ENCODE peak calls at places on chromosomes 5 and 9, in four cellular contexts. Y, K, W and M are unnamed samples. For H3K27me3, the result is how much of the 10 kb centered on the place peaks cover.

GRCh38 chr9:33125441-33125840 is 41.7 kb downstream of the B4GALT1 start:
- DNase-seq in Y (no peak), K (no peak), W (no peak), M (no peak)

GRCh38 chr9:13142776-13143175 is 136.7 kb downstream of the MPDZ start:
- DNase-seq in Y (no peak), K (no peak), W (no peak), M (no peak)

GRCh38 chr5:35672995-35673394 is 55.3 kb downstream of the SPEF2 start:
- DNase-seq in Y (no peak), K (no peak), W (no peak), M (no peak)

GRCh38 chr9:113955076-113955752 is 79.1 kb downstream of the ZNF618 start:
- DNase-seq in Y (no peak), K (no peak), W (peak), M (no peak)

GRCh38 chr5:61132559-61132958 is 29.7 kb downstream of the SMIM15 start:
- DNase-seq in Y (no peak), K (no peak), W (peak), M (no peak)

GRCh38 chr5:145936401-145937131 is at the start of gene SH3RF2:
- DNase-seq in Y (peak), K (peak), W (peak), M (peak)

GRCh38 chr5:57094753-57095683 is 78.8 kb upstream of the GPBP1 start:
- DNase-seq in Y (peak), K (peak), W (no peak), M (no peak)

GRCh38 chr9:114098021-114098659 is 952 bp downstream of the KIF12 start:
- DNase-seq in Y (peak), K (no peak), W (no peak), M (peak)

GRCh38 chr9:38680827-38681226 is 39.1 kb downstream of the FAM240B start:
- DNase-seq in Y (no peak), K (no peak), W (no peak), M (no peak)

GRCh38 chr5:104355350-104355749 is 792.8 kb upstream of the NUDT12 start:
- DNase-seq in Y (no peak), K (no peak), W (no peak), M (no peak)

GRCh38 chr5:171927345-171927941 is 79.0 kb downstream of the FBXW11 start:
- DNase-seq in Y (no peak), K (no peak), W (no peak), M (no peak)
- TF ChIP-seq CTCF in Y (no peak), K (peak), W (peak), M (peak)

GRCh38 chr5:150487199-150488061 is 20.5 kb upstream of the NDST1 start:
- DNase-seq in Y (peak), K (no peak), W (no peak), M (peak)

GRCh38 chr5:150490296-150490669 is 17.6 kb upstream of the NDST1 start:
- DNase-seq in Y (no peak), K (no peak), W (no peak), M (no peak)

GRCh38 chr5:150488519-150489357 is 19.2 kb upstream of the NDST1 start:
- DNase-seq in Y (no peak), K (no peak), W (no peak), M (no peak)

GRCh38 chr5:150490754-150491153 is 17.2 kb upstream of the NDST1 start:
- DNase-seq in Y (no peak), K (no peak), W (no peak), M (no peak)

DNA sequence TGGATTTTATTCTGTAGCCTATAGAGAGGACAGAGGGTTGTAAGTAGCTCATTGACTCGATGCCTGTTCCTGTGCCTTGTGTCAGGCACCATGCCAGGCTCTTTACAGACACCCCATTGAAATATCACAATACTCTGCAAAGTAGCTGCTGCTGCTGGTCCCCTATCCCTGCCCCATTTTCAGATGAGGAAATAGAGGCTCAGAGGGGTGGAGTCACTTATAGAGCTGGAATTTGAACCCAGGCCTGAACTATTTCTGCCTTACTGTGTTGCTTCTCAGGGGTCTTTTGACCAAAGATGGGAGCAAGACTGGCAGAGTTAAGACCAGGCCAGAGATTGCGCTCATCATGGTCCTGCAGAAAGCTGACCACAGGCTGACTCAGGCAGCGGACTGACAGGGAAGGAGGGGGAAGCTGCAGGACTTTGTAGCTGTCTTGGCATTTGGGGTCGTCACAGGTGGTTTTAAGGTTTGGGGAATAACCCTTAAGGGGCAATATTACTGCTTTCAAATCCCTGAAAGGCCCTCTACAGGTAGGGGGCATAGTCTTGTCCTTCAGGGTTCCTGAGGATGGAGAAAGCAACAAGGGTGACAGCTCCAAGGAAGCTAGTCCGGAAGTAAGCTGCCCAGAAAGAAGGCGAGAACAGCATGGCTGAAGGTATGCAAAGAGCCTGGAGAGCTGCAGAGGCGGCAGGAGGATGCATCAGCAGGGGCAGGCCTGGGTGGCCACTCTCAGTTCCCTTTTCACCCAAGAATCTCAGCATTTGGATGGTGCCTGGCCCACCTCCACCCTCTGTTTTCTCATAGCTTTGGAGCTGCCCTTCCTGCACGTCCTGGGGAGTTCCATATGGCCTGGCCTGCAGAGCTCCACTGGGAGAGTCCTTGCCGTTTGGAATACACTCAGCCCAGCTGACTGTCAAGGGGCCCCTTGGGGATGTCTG is 18.3 kb upstream of the NDST1 start:
- DNase-seq in Y (no peak), K (no peak), W (no peak), M (no peak)
- H3K27ac ChIP-seq in Y (peak), K (no peak), W (peak), M (no peak)

GRCh38 chr5:177476531-177477233 is 3.2 kb upstream of the DBN1 start:
- DNase-seq in Y (no peak), K (no peak), W (no peak), M (no peak)
- H3K27me3 ChIP-seq in Y (under half), K (under half), W (under half), M (under half)

DNA sequence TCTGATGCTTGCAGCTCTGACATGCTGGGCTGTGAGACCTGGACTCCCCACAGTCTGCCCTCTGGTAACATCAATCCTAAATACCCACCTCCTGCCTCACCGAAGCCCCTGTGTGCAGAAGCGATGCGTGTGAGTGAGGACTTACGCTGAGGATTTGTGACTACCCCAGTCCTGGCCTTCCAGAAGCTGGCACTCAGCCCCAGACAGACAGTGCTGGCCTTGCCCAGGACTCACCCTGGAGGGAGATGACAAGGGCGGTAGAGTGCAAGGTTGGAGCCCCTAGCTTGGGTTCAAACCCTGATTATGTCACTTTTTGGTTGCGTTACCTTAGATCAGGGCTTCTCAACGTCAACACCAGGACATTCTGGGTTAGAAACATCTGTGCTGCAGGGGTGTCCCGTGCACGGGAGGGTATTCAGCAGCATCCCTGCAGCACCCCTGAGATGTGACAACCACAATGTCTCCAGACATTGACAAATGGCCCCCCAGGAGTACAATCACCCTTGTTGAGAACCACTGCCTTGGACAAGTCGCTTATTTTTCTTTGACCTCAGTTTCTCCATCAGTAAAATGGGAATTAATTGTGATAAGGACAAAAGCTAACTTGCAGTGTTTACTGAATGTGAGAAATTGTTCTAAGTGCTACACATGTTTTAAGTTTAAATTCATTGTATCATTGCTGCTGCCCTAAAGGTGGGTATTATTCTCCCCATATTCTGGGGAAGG is 23.5 kb upstream of the TTLL11 start:
- DNase-seq in Y (no peak), K (no peak), W (no peak), M (no peak)
- TF ChIP-seq CTCF in Y (no peak), K (no peak), W (no peak), M (no peak)

GRCh38 chr9:108048406-108049025 is 558.9 kb upstream of the KLF4 start:
- DNase-seq in Y (no peak), K (no peak), W (no peak), M (no peak)

GRCh38 chr9:108049671-108050494 is 560.3 kb upstream of the KLF4 start:
- DNase-seq in Y (no peak), K (no peak), W (no peak), M (peak)

GRCh38 chr9:108050894-108051293 is 561.3 kb upstream of the KLF4 start:
- DNase-seq in Y (peak), K (no peak), W (no peak), M (no peak)

GRCh38 chr9:108047264-108047663 is 557.7 kb upstream of the KLF4 start:
- DNase-seq in Y (no peak), K (no peak), W (no peak), M (peak)

DNA sequence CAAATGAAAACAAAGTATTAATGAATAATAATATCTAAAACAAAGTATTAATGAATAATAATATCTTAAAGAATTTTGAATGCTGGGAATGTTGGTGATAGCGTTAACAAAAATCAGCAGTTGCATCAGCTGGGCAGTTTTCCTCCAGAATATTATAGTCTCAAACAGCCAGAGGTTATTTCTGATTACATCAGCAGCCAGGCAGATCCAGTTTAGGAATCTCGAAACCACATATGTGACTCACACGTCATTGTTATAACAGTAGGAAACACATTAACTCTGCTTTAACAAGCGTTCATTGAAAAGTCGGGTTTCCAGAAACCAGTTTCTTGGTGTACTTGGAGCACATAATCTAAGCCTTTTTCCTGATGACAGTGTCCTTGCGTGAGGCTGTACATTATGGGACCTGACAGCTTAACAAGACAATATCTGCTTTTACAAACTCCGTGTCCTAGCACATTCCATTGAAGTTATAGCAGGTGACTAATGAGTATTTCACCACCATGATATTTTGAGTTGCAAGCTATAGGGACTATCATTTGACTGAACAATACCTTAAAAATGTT is 559.5 kb upstream of the KLF4 start:
- DNase-seq in Y (peak), K (peak), W (peak), M (peak)
- H3K27ac ChIP-seq in Y (peak), K (peak), W (peak), M (peak)

DNA sequence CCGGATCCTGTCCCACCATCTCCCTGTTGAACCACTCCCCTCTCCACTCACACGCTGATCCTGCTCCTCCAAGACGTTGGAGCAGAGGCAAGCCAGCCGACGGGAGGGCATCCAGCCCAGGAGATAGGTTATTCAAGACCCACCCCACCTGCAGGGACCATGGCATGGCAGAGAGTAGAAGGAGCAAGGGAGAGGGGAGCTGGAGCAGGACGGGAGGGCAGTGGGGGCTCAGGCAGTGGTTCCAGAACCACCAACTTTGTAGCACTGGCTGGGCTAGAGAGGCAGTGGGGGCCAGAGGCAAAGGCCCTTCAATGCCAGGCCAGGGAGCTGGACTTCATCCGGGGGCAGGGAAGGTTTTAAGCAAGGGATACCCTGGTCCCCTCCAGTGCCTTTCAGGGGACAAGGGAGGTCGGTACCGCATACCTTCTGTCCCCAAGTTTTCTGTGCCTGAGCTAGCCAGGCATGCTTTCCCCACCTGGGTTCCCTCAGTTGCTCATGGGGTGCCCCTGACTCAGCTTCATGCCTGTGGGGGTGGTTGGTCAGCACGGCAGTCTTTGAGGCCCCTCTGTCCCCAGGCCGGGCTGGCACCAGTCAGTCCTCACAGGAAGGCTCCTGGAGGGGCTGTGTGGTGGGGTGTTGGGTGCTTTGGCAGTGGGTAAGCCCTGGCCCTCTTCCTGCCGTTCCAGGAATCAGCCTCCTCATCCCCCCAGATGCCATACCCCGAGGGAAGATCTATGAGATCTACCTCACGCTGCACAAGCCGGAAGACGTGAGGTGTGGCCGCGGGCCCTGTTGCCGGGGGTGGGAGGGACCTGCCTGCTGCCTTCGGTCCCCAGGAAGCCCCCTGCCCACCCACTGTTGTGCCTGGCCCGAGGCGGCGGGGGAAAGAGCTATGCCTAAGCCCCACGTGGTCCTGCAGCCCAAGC is 22.4 kb downstream of the HK3 start:
- DNase-seq in Y (no peak), K (no peak), W (no peak), M (no peak)
- H3K27me3 ChIP-seq in Y (under half), K (under half), W (half or more), M (under half)

DNA sequence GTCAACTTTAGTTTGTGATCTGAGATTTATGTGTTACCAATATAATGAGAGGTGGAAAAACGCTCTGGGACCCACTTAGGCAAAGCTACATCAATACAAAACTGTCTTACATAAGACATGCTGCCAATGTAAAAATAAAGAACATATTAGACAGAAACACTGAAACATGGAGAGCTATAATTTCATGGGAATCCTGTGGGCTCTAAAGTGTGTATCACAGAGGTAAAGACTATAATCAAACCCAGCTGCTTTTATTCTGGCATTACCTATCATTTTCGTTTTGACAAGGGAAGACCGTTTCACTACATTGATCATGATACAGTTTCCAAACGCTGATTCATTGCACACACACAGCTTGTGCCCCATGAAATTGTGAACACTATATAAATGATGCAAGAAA is 400.5 kb upstream of the TUSC1 start:
- DNase-seq in Y (no peak), K (no peak), W (no peak), M (no peak)
- TF ChIP-seq CTCF in Y (no peak), K (no peak), W (no peak), M (no peak)

GRCh38 chr9:135341612-135342169 is 137.9 kb upstream of the PPP1R26 start:
- DNase-seq in Y (no peak), K (no peak), W (no peak), M (no peak)

GRCh38 chr9:135338546-135338945 is 141.0 kb upstream of the PPP1R26 start:
- DNase-seq in Y (no peak), K (no peak), W (no peak), M (no peak)

GRCh38 chr9:135340726-135341475 is 138.7 kb upstream of the PPP1R26 start:
- DNase-seq in Y (no peak), K (no peak), W (no peak), M (no peak)

GRCh38 chr9:135340143-135340655 is 139.4 kb upstream of the PPP1R26 start:
- DNase-seq in Y (no peak), K (no peak), W (no peak), M (no peak)

GRCh38 chr9:135339378-135339973 is 140.1 kb upstream of the PPP1R26 start:
- DNase-seq in Y (no peak), K (no peak), W (no peak), M (no peak)
- H3K27ac ChIP-seq in Y (no peak), K (no peak), W (no peak), M (no peak)

DNA sequence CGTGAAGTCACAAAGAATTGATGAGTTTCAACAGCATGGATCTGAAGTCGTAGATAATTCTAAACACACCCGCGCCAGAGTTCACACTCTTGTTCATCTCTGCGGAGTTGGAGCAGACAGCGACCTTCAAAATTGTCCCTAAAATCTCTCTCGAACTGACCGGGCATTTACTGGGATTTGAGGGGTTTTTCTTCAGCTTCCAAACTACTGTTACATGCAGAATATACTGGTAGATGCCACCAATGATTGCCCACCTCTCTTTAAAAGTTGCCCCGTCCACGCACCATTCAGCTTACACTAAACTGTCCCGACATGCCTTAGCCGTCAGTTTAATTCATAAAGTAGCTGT is 5.2 kb upstream of the ISL1 start:
- DNase-seq in Y (no peak), K (no peak), W (no peak), M (no peak)
- H3K27me3 ChIP-seq in Y (under half), K (under half), W (under half), M (under half)